ENCODE peak calls at places on chromosome 12, in eight cellular contexts. One of them, this sample, is unnamed.
A peak's percentile ranks its signal among the peaks of the same experiment; 100 is the strongest.

GRCh38 chr12:89481218-89481914 is 43.2 kb downstream of the GALNT4 start:
- DNase-seq in kidney: no peak
- DNase-seq in T follicular helper cell: no peak
- DNase-seq in GM13976: no peak
- DNase-seq in AG09309: no peak
- DNase-seq in RWPE1: no peak
- DNase-seq in activated CD4-positive, CD25-positive, alpha-beta regulatory T cell treated with anti-CD3 and anti-CD28 coated beads, Interleukin-2, amount 50 U/mL, for 72 hours: no peak
- DNase-seq in T-helper 1 cell: no peak
- DNase-seq in this sample: no peak

GRCh38 chr12:132604108-132605054 is 6.0 kb downstream of the LRCOL1 start:
- DNase-seq in T follicular helper cell: no peak
- DNase-seq in AG09309: no peak
- DNase-seq in GM13976: no peak
- DNase-seq in activated CD4-positive, CD25-positive, alpha-beta regulatory T cell treated with anti-CD3 and anti-CD28 coated beads, Interleukin-2, amount 50 U/mL, for 72 hours: no peak
- DNase-seq in RWPE1: no peak
- DNase-seq in T-helper 1 cell: no peak
- DNase-seq in kidney: peak; percentile 94
- DNase-seq in this sample: no peak

GRCh38 chr12:57887631-57888406 is 41.3 kb upstream of the CTDSP2 start:
- DNase-seq in T-helper 1 cell: no peak
- DNase-seq in T follicular helper cell: no peak
- DNase-seq in RWPE1: peak; percentile 50
- DNase-seq in GM13976: no peak
- DNase-seq in kidney: no peak
- DNase-seq in AG09309: no peak
- DNase-seq in activated CD4-positive, CD25-positive, alpha-beta regulatory T cell treated with anti-CD3 and anti-CD28 coated beads, Interleukin-2, amount 50 U/mL, for 72 hours: no peak
- DNase-seq in this sample: no peak

GRCh38 chr12:50458606-50459005 is 46.2 kb upstream of the DIP2B start:
- DNase-seq in RWPE1: no peak
- DNase-seq in activated CD4-positive, CD25-positive, alpha-beta regulatory T cell treated with anti-CD3 and anti-CD28 coated beads, Interleukin-2, amount 50 U/mL, for 72 hours: no peak
- DNase-seq in AG09309: peak; percentile 16
- DNase-seq in GM13976: no peak
- DNase-seq in kidney: no peak
- DNase-seq in T-helper 1 cell: no peak
- DNase-seq in T follicular helper cell: no peak
- DNase-seq in this sample: no peak

GRCh38 chr12:107514887-107515445 is 170.6 kb upstream of the PWP1 start:
- DNase-seq in RWPE1: peak; percentile 54
- DNase-seq in GM13976: no peak
- DNase-seq in kidney: no peak
- DNase-seq in activated CD4-positive, CD25-positive, alpha-beta regulatory T cell treated with anti-CD3 and anti-CD28 coated beads, Interleukin-2, amount 50 U/mL, for 72 hours: no peak
- DNase-seq in AG09309: peak; percentile 31
- DNase-seq in T-helper 1 cell: no peak
- DNase-seq in T follicular helper cell: no peak
- DNase-seq in this sample: no peak

GRCh38 chr12:102954143-102954542 is 3.3 kb upstream of the ASCL1 start:
- DNase-seq in RWPE1: no peak
- DNase-seq in GM13976: no peak
- DNase-seq in T-helper 1 cell: no peak
- DNase-seq in activated CD4-positive, CD25-positive, alpha-beta regulatory T cell treated with anti-CD3 and anti-CD28 coated beads, Interleukin-2, amount 50 U/mL, for 72 hours: no peak
- DNase-seq in T follicular helper cell: no peak
- DNase-seq in kidney: no peak
- DNase-seq in AG09309: no peak
- DNase-seq in this sample: peak; percentile 7

GRCh38 chr12:45909041-45909713 is 81.2 kb downstream of the SCAF11 start:
- DNase-seq in RWPE1: no peak
- DNase-seq in T follicular helper cell: no peak
- DNase-seq in activated CD4-positive, CD25-positive, alpha-beta regulatory T cell treated with anti-CD3 and anti-CD28 coated beads, Interleukin-2, amount 50 U/mL, for 72 hours: no peak
- DNase-seq in T-helper 1 cell: no peak
- DNase-seq in AG09309: no peak
- DNase-seq in kidney: no peak
- DNase-seq in GM13976: no peak
- DNase-seq in this sample: no peak

GRCh38 chr12:56122637-56123036 is 4.6 kb downstream of the ZC3H10 start:
- DNase-seq in T-helper 1 cell: no peak
- DNase-seq in GM13976: no peak
- DNase-seq in activated CD4-positive, CD25-positive, alpha-beta regulatory T cell treated with anti-CD3 and anti-CD28 coated beads, Interleukin-2, amount 50 U/mL, for 72 hours: no peak
- DNase-seq in RWPE1: no peak
- DNase-seq in AG09309: no peak
- DNase-seq in kidney: no peak
- DNase-seq in T follicular helper cell: no peak
- DNase-seq in this sample: no peak

GRCh38 chr12:101713930-101714329 is 16.5 kb downstream of the CHPT1 start:
- DNase-seq in GM13976: no peak
- DNase-seq in T follicular helper cell: no peak
- DNase-seq in kidney: no peak
- DNase-seq in activated CD4-positive, CD25-positive, alpha-beta regulatory T cell treated with anti-CD3 and anti-CD28 coated beads, Interleukin-2, amount 50 U/mL, for 72 hours: no peak
- DNase-seq in T-helper 1 cell: no peak
- DNase-seq in AG09309: no peak
- DNase-seq in RWPE1: no peak
- DNase-seq in this sample: no peak

GRCh38 chr12:68069276-68069675 is 80.0 kb downstream of the IFNG-AS1 start:
- DNase-seq in RWPE1: no peak
- DNase-seq in T-helper 1 cell: no peak
- DNase-seq in kidney: no peak
- DNase-seq in GM13976: no peak
- DNase-seq in T follicular helper cell: no peak
- DNase-seq in AG09309: no peak
- DNase-seq in activated CD4-positive, CD25-positive, alpha-beta regulatory T cell treated with anti-CD3 and anti-CD28 coated beads, Interleukin-2, amount 50 U/mL, for 72 hours: no peak
- DNase-seq in this sample: no peak

This sample was measured in GM10248.